ENCODE peak calls at places on chromosomes 5 and 9, in ten cellular contexts. X is NCI-H345, D is IMR-90, R is left cardiac atrium, K is A549, M is C1 segment of cervical spinal cord, G is cerebellar nuclear complex, Q is aorta, N is Karpas-422, Z is dermis microvascular lymphatic vessel endothelial cell. J is an unnamed sample.

GRCh38 chr5:138981131-138981530 is 106.0 kb upstream of the LRRTM2 start:
- DNase-seq in N (no peak), G (no peak), Q (no peak), R (no peak), M (no peak), D (peak), Z (no peak), X (no peak), K (no peak), J (no peak)

GRCh38 chr9:134818591-134818990 is 62.0 kb upstream of the FCN2 start:
- DNase-seq in Q (no peak), K (no peak), X (no peak), R (no peak), Z (no peak), N (no peak), M (no peak), D (no peak), G (no peak), J (no peak)

GRCh38 chr5:147509710-147510651 is at the start of gene DPYSL3:
- DNase-seq in X (peak), Q (peak), N (no peak), D (peak), M (peak), K (peak), Z (peak), R (peak), G (no peak), J (peak)

GRCh38 chr9:109498195-109499060 is at the start of gene PTPN3:
- DNase-seq in Z (no peak), X (peak), D (no peak), K (peak), Q (peak), N (no peak), G (no peak), R (peak), M (no peak), J (no peak)

GRCh38 chr9:1262367-1262766 is 212.2 kb downstream of the DMRT2 start:
- DNase-seq in D (no peak), X (no peak), Z (no peak), G (no peak), M (no peak), Q (no peak), K (no peak), R (no peak), N (no peak), J (no peak)

GRCh38 chr5:135042595-135042994 is 8.6 kb upstream of the PITX1 start:
- DNase-seq in Q (peak), K (no peak), N (peak), M (no peak), G (no peak), X (no peak), Z (no peak), R (no peak), D (no peak), J (no peak)

GRCh38 chr5:141958113-141958512 is at the start of gene PCDH12:
- DNase-seq in M (no peak), R (peak), N (no peak), Z (peak), X (no peak), Q (no peak), D (peak), G (no peak), K (no peak), J (no peak)

GRCh38 chr5:69006030-69006429 is 87.8 kb upstream of the SLC30A5 start:
- DNase-seq in Q (no peak), R (no peak), D (no peak), X (no peak), K (no peak), N (no peak), M (no peak), G (no peak), Z (no peak), J (peak)